ENCODE peak calls at places on chromosomes 2 and 18, in ten cellular contexts. C, S, F, N, L, X, B, H, Z and K are unnamed samples.

GRCh38 chr18:24499814-24500601 is 39.6 kb downstream of the HRH4 start:
- DNase-seq in C (no peak), S (peak), F (no peak), N (no peak), L (no peak), X (no peak), B (no peak), H (no peak), Z (no peak), K (no peak)

GRCh38 chr2:48471048-48471474 is 58.9 kb upstream of the STON1 start:
- DNase-seq in C (peak), S (peak), F (peak), N (peak), L (no peak), X (no peak), B (peak), H (peak), Z (peak), K (no peak)

GRCh38 chr2:7118606-7119503 is 201.6 kb downstream of the RNF144A start:
- DNase-seq in C (peak), S (no peak), F (peak), N (peak), L (peak), X (peak), B (peak), H (no peak), Z (peak), K (peak)

GRCh38 chr2:145018502-145018901 is 498.6 kb upstream of the ZEB2 start:
- DNase-seq in C (no peak), S (no peak), F (no peak), N (no peak), L (no peak), X (no peak), B (no peak), H (no peak), Z (no peak), K (no peak)

GRCh38 chr18:2715990-2716389 is 60.5 kb downstream of the SMCHD1 start:
- DNase-seq in C (no peak), S (no peak), F (no peak), N (no peak), L (no peak), X (no peak), B (peak), H (no peak), Z (no peak), K (no peak)

GRCh38 chr18:35478520-35479435 is 19.0 kb downstream of the INO80C start:
- DNase-seq in C (peak), S (peak), F (peak), N (peak), L (no peak), X (no peak), B (peak), H (no peak), Z (peak), K (peak)

GRCh38 chr2:136765736-136766323 is 485 bp downstream of the THSD7B start:
- DNase-seq in C (no peak), S (no peak), F (no peak), N (no peak), L (no peak), X (no peak), B (no peak), H (no peak), Z (no peak), K (peak)

GRCh38 chr2:104820126-104820525 is 33.8 kb upstream of the POU3F3 start:
- DNase-seq in C (no peak), S (no peak), F (no peak), N (no peak), L (no peak), X (no peak), B (no peak), H (no peak), Z (no peak), K (no peak)

GRCh38 chr2:160367887-160368286 is 125.7 kb downstream of the RBMS1 start:
- DNase-seq in C (peak), S (peak), F (no peak), N (no peak), L (no peak), X (peak), B (peak), H (no peak), Z (no peak), K (no peak)

GRCh38 chr2:64627860-64628841 is 25.6 kb downstream of the SERTAD2 start:
- DNase-seq in C (no peak), S (no peak), F (no peak), N (no peak), L (no peak), X (no peak), B (no peak), H (no peak), Z (no peak), K (no peak)

GRCh38 chr2:204538179-204539009 is 6.9 kb upstream of the PARD3B start:
- DNase-seq in C (peak), S (peak), F (no peak), N (no peak), L (no peak), X (no peak), B (peak), H (no peak), Z (no peak), K (no peak)

GRCh38 chr2:98937906-98938305 is 1.9 kb upstream of the CRACDL start:
- DNase-seq in C (no peak), S (no peak), F (no peak), N (no peak), L (no peak), X (no peak), B (no peak), H (no peak), Z (no peak), K (no peak)

GRCh38 chr2:166233244-166233643 is 105.4 kb upstream of the SCN1A start:
- DNase-seq in C (no peak), S (no peak), F (no peak), N (no peak), L (no peak), X (no peak), B (no peak), H (no peak), Z (no peak), K (no peak)

GRCh38 chr2:96893289-96894150 is 23.6 kb upstream of the SEMA4C start:
- DNase-seq in C (no peak), S (no peak), F (no peak), N (no peak), L (peak), X (no peak), B (no peak), H (no peak), Z (no peak), K (no peak)

GRCh38 chr18:26317353-26317865 is 91.2 kb downstream of the TAF4B start:
- DNase-seq in C (peak), S (no peak), F (no peak), N (no peak), L (no peak), X (no peak), B (no peak), H (no peak), Z (no peak), K (no peak)

GRCh38 chr2:3491306-3491705 is 28.0 kb downstream of the ADI1 start:
- DNase-seq in C (peak), S (no peak), F (no peak), N (no peak), L (peak), X (no peak), B (no peak), H (no peak), Z (no peak), K (peak)

GRCh38 chr18:48330016-48330991 is 78.9 kb downstream of the ZBTB7C start:
- DNase-seq in C (peak), S (peak), F (peak), N (peak), L (no peak), X (no peak), B (peak), H (no peak), Z (no peak), K (no peak)

GRCh38 chr18:48455555-48456478 is 46.6 kb upstream of the ZBTB7C start:
- DNase-seq in C (peak), S (peak), F (no peak), N (peak), L (no peak), X (peak), B (peak), H (no peak), Z (peak), K (no peak)

GRCh38 chr2:24048662-24049484 is 668 bp upstream of the FKBP1B start:
- DNase-seq in C (no peak), S (no peak), F (no peak), N (no peak), L (no peak), X (no peak), B (no peak), H (no peak), Z (no peak), K (no peak)

GRCh38 chr2:153388246-153388645 is 90.3 kb downstream of the RPRM start:
- DNase-seq in C (peak), S (no peak), F (no peak), N (peak), L (no peak), X (no peak), B (peak), H (no peak), Z (no peak), K (no peak)

GRCh38 chr2:127023504-127023903 is 83.5 kb downstream of the BIN1 start:
- DNase-seq in C (no peak), S (no peak), F (no peak), N (no peak), L (no peak), X (no peak), B (no peak), H (no peak), Z (no peak), K (no peak)

GRCh38 chr18:79524181-79525078 is 128.7 kb downstream of the NFATC1 start:
- DNase-seq in C (no peak), S (no peak), F (no peak), N (no peak), L (no peak), X (peak), B (no peak), H (no peak), Z (no peak), K (peak)

GRCh38 chr2:104254017-104254416 is 599.9 kb upstream of the POU3F3 start:
- DNase-seq in C (no peak), S (no peak), F (no peak), N (no peak), L (no peak), X (no peak), B (no peak), H (no peak), Z (no peak), K (no peak)

GRCh38 chr18:58045265-58046086 is 1.4 kb downstream of the NEDD4L start:
- DNase-seq in C (peak), S (no peak), F (peak), N (peak), L (no peak), X (peak), B (peak), H (peak), Z (peak), K (peak)

GRCh38 chr2:174334781-174335604 is at the start of gene SP9:
- DNase-seq in C (no peak), S (peak), F (no peak), N (no peak), L (no peak), X (no peak), B (no peak), H (no peak), Z (peak), K (peak)

GRCh38 chr18:48950536-48951447 is at the start of gene SMAD7:
- DNase-seq in C (peak), S (no peak), F (no peak), N (no peak), L (no peak), X (no peak), B (peak), H (no peak), Z (no peak), K (no peak)

GRCh38 chr18:56233595-56233994 is 404.8 kb downstream of the TXNL1 start:
- DNase-seq in C (peak), S (peak), F (peak), N (peak), L (no peak), X (no peak), B (peak), H (peak), Z (no peak), K (no peak)

GRCh38 chr2:11177871-11178598 is 22.8 kb downstream of the SLC66A3 start:
- DNase-seq in C (peak), S (no peak), F (no peak), N (no peak), L (no peak), X (no peak), B (peak), H (no peak), Z (no peak), K (no peak)

GRCh38 chr2:1816414-1816911 is 72.1 kb upstream of the PXDN start:
- DNase-seq in C (peak), S (no peak), F (no peak), N (no peak), L (peak), X (no peak), B (peak), H (no peak), Z (no peak), K (no peak)

GRCh38 chr2:96470636-96471035 is 34.5 kb downstream of the NEURL3 start:
- DNase-seq in C (peak), S (no peak), F (no peak), N (no peak), L (peak), X (no peak), B (no peak), H (peak), Z (peak), K (peak)

GRCh38 chr2:43905388-43905803 is 66.6 kb downstream of the ABCG8 start:
- DNase-seq in C (peak), S (no peak), F (no peak), N (no peak), L (no peak), X (no peak), B (peak), H (no peak), Z (no peak), K (peak)

GRCh38 chr2:105576440-105577241 is 168.1 kb upstream of the NCK2 start:
- DNase-seq in C (peak), S (peak), F (peak), N (peak), L (no peak), X (no peak), B (peak), H (no peak), Z (peak), K (peak)

GRCh38 chr2:67656875-67657274 is 259.7 kb downstream of the ETAA1 start:
- DNase-seq in C (peak), S (no peak), F (no peak), N (no peak), L (no peak), X (no peak), B (peak), H (no peak), Z (no peak), K (no peak)

GRCh38 chr2:182360012-182360662 is 66.7 kb downstream of the PDE1A start:
- DNase-seq in C (peak), S (no peak), F (no peak), N (peak), L (no peak), X (no peak), B (no peak), H (peak), Z (peak), K (no peak)

GRCh38 chr18:59996370-59996966 is 96.7 kb downstream of the PMAIP1 start:
- DNase-seq in C (peak), S (peak), F (peak), N (peak), L (no peak), X (peak), B (peak), H (no peak), Z (peak), K (peak)

GRCh38 chr2:177466337-177467195 is 74.0 kb downstream of the AGPS start:
- DNase-seq in C (no peak), S (no peak), F (no peak), N (no peak), L (no peak), X (no peak), B (no peak), H (no peak), Z (no peak), K (no peak)

GRCh38 chr18:8559612-8560011 is 49.6 kb upstream of the RAB12 start:
- DNase-seq in C (peak), S (no peak), F (no peak), N (peak), L (no peak), X (no peak), B (no peak), H (no peak), Z (no peak), K (no peak)

GRCh38 chr2:189474526-189474925 is 33.3 kb downstream of the WDR75 start:
- DNase-seq in C (no peak), S (no peak), F (no peak), N (no peak), L (no peak), X (no peak), B (no peak), H (no peak), Z (no peak), K (no peak)

DNA sequence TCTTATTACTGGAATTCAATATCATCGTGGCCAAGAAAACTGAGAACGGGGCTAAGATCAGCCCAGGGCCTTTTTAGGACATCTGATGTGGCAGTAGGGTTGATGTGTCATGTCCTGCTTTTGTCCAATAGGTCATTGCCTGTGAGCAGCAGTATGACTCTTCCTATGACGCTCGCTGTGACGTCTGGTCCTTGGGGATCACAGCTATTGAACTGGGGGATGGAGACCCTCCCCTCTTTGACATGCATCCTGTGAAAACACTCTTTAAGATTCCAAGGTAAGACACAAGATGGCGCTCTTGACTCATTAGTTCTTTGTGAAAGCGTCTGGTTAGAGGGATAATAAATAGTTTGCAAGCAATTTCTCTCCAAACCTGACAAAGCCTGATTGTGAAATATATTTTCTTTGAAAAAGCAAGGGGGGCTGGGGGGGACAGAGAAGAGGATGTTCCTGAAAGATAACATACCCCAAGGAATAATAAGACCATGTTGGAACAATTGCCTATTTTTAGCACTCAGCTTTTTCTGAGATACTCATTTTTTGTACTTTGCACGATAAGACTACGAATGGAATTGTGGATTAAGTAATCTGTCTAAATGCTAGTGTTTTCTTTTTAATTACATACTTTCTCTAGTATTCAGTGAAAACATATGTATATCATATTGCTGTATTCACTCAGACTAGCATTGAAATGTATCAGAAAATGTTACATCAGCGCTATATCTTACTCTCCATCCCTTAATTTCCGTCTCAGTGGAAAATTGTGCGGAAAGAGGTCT is 58.1 kb downstream of the MYO3B start:
- DNase-seq in C (peak), S (no peak), F (peak), N (peak), L (no peak), X (peak), B (peak), H (no peak), Z (peak), K (peak)
- TF ChIP-seq CTCF in C (peak), S (peak), F (peak), N (peak), L (no peak), X (peak), B (peak), H (peak), Z (peak), K (peak)

GRCh38 chr2:39119732-39120520 is 925 bp downstream of the SOS1 start:
- DNase-seq in C (peak), S (no peak), F (peak), N (no peak), L (peak), X (peak), B (peak), H (peak), Z (peak), K (peak)
- TF ChIP-seq CTCF in C (no peak), S (no peak), F (peak), N (peak), L (peak), X (peak), B (no peak), H (peak), Z (no peak), K (peak)

DNA sequence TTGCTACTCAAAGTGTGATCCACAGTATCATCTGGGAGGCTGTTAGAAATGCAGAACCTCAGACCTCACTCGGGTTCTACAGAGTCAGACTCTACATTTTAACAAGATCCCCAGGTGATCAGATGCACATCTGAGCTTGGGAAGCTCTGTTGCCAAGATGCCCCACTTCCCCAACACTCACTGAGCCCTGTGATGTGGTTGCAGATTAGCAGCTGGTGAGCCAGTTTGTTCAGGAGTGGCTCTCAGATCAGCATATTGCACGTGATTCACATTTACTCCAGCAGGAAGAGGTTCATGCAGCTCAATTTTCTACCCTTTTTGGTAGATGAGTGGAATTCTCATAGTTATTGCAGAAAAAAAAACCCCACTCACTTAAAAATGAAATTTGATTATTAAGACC is 96.4 kb downstream of the VIT start:
- DNase-seq in C (no peak), S (no peak), F (no peak), N (no peak), L (no peak), X (peak), B (no peak), H (no peak), Z (no peak), K (no peak)
- TF ChIP-seq CTCF in C (no peak), S (no peak), F (no peak), N (no peak), L (no peak), X (no peak), B (no peak), H (no peak), Z (no peak), K (no peak)

GRCh38 chr2:79235135-79235534 is 75.6 kb upstream of the REG3A start:
- DNase-seq in C (no peak), S (no peak), F (no peak), N (no peak), L (no peak), X (no peak), B (no peak), H (no peak), Z (no peak), K (no peak)
- TF ChIP-seq CTCF in C (no peak), S (no peak), F (no peak), N (no peak), L (no peak), X (peak), B (no peak), H (no peak), Z (no peak), K (no peak)

DNA sequence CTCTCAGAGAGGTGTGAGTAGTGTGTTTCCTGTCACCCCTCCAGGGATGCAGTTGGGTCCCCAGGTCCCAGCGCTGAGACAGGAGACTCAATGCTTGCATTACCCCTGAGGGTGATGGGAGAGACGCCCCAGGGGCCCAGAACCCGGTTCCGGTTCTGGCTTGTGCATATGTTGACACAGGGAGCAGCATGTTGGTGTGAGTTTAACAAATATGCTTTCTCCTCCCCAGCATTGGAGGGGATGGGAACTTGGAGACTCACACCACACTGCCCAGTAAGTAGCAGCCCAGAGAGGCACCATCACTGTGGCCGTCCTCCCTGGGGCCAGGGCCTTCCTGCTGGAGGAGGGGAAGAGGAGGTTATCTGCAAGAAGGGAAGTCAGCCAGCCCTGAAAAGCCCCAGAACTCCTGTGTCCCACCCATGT is 124.5 kb downstream of the PLB1 start:
- DNase-seq in C (no peak), S (no peak), F (no peak), N (no peak), L (peak), X (no peak), B (no peak), H (no peak), Z (no peak), K (no peak)
- TF ChIP-seq CTCF in C (no peak), S (no peak), F (no peak), N (no peak), L (no peak), X (no peak), B (no peak), H (no peak), Z (no peak), K (no peak)

DNA sequence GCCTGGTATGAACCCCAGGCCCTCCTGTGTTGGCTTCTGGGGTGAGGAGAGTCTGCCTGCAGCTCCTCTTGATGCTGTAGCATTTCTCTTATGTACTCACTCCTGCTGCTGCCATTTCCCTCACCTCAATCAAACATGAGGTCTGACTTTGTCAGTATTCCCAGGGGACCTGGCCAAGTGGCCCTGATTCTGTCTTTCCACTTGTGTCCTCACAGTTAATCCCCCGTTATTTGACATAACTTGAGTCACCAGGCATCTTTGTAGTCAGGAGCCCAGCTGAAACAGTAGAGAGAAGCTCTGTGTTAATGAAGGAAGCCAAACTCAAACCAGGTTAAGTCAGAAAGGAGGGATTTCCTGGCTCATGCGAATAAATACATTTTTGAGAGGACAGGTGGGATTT is 55.0 kb downstream of the SLC9A2 start:
- DNase-seq in C (no peak), S (no peak), F (no peak), N (no peak), L (no peak), X (no peak), B (no peak), H (no peak), Z (no peak), K (no peak)
- TF ChIP-seq CTCF in C (no peak), S (no peak), F (no peak), N (no peak), L (no peak), X (no peak), B (no peak), H (no peak), Z (no peak), K (no peak)